ENCODE peak calls at places on chromosomes 13 and 19, in eight cellular contexts. One of them, this sample, is unnamed.

GRCh38 chr13:22744688-22745452 is 435.9 kb upstream of the SGCG start:
- DNase-seq in fibroblast of the aortic adventitia: no peak
- DNase-seq in AG09319: no peak
- DNase-seq in astrocyte of the spinal cord: no peak
- DNase-seq in thoracic aorta: no peak
- DNase-seq in upper lobe of left lung: peak
- DNase-seq in mucosa of descending colon: no peak
- DNase-seq in foreskin fibroblast: no peak
- DNase-seq in this sample: no peak

GRCh38 chr13:74316531-74316930 is 182.3 kb upstream of the KLF12 start:
- DNase-seq in fibroblast of the aortic adventitia: no peak
- DNase-seq in AG09319: no peak
- DNase-seq in astrocyte of the spinal cord: no peak
- DNase-seq in thoracic aorta: no peak
- DNase-seq in upper lobe of left lung: no peak
- DNase-seq in mucosa of descending colon: no peak
- DNase-seq in foreskin fibroblast: no peak
- DNase-seq in this sample: no peak

GRCh38 chr13:43054803-43055802 is 31.7 kb downstream of the DNAJC15 start:
- DNase-seq in fibroblast of the aortic adventitia: peak
- DNase-seq in AG09319: no peak
- DNase-seq in astrocyte of the spinal cord: peak
- DNase-seq in thoracic aorta: no peak
- DNase-seq in upper lobe of left lung: no peak
- DNase-seq in mucosa of descending colon: peak
- DNase-seq in foreskin fibroblast: peak
- DNase-seq in this sample: peak

GRCh38 chr19:1274852-1275259 is 474 bp upstream of the FAM174C start:
- DNase-seq in fibroblast of the aortic adventitia: no peak
- DNase-seq in AG09319: no peak
- DNase-seq in astrocyte of the spinal cord: no peak
- DNase-seq in thoracic aorta: no peak
- DNase-seq in upper lobe of left lung: no peak
- DNase-seq in mucosa of descending colon: no peak
- DNase-seq in foreskin fibroblast: peak
- DNase-seq in this sample: no peak

GRCh38 chr13:30734434-30734833 is 909 bp upstream of the ALOX5AP start:
- DNase-seq in fibroblast of the aortic adventitia: peak
- DNase-seq in AG09319: no peak
- DNase-seq in astrocyte of the spinal cord: peak
- DNase-seq in thoracic aorta: no peak
- DNase-seq in upper lobe of left lung: no peak
- DNase-seq in mucosa of descending colon: no peak
- DNase-seq in foreskin fibroblast: peak
- DNase-seq in this sample: no peak

GRCh38 chr19:48807590-48808308 is 3.1 kb downstream of the BCAT2 start:
- DNase-seq in fibroblast of the aortic adventitia: no peak
- DNase-seq in AG09319: no peak
- DNase-seq in astrocyte of the spinal cord: no peak
- DNase-seq in thoracic aorta: no peak
- DNase-seq in upper lobe of left lung: peak
- DNase-seq in mucosa of descending colon: peak
- DNase-seq in foreskin fibroblast: no peak
- DNase-seq in this sample: peak

GRCh38 chr19:6811378-6811777 is 38.9 kb downstream of the VAV1 start:
- DNase-seq in fibroblast of the aortic adventitia: no peak
- DNase-seq in AG09319: no peak
- DNase-seq in astrocyte of the spinal cord: no peak
- DNase-seq in thoracic aorta: no peak
- DNase-seq in upper lobe of left lung: no peak
- DNase-seq in mucosa of descending colon: no peak
- DNase-seq in foreskin fibroblast: no peak
- DNase-seq in this sample: no peak

GRCh38 chr13:20441879-20442278 is 83.8 kb downstream of the CRYL1 start:
- DNase-seq in fibroblast of the aortic adventitia: peak
- DNase-seq in AG09319: no peak
- DNase-seq in astrocyte of the spinal cord: peak
- DNase-seq in thoracic aorta: no peak
- DNase-seq in upper lobe of left lung: no peak
- DNase-seq in mucosa of descending colon: no peak
- DNase-seq in foreskin fibroblast: peak
- DNase-seq in this sample: no peak

GRCh38 chr19:43726736-43727592 is 11.1 kb downstream of the IRGC start:
- DNase-seq in fibroblast of the aortic adventitia: peak
- DNase-seq in AG09319: no peak
- DNase-seq in astrocyte of the spinal cord: no peak
- DNase-seq in thoracic aorta: no peak
- DNase-seq in upper lobe of left lung: no peak
- DNase-seq in mucosa of descending colon: no peak
- DNase-seq in foreskin fibroblast: peak
- DNase-seq in this sample: no peak

GRCh38 chr19:14198384-14199376 is 7.3 kb downstream of the ADGRL1 start:
- DNase-seq in fibroblast of the aortic adventitia: no peak
- DNase-seq in AG09319: no peak
- DNase-seq in astrocyte of the spinal cord: no peak
- DNase-seq in thoracic aorta: no peak
- DNase-seq in upper lobe of left lung: no peak
- DNase-seq in mucosa of descending colon: no peak
- DNase-seq in foreskin fibroblast: peak
- DNase-seq in this sample: no peak
- TF ChIP-seq CTCF in fibroblast of the aortic adventitia: peak
- TF ChIP-seq CTCF in AG09319: no peak
- TF ChIP-seq CTCF in astrocyte of the spinal cord: no peak
- TF ChIP-seq CTCF in thoracic aorta: no peak
- TF ChIP-seq CTCF in upper lobe of left lung: no peak
- TF ChIP-seq CTCF in mucosa of descending colon: no peak
- TF ChIP-seq CTCF in foreskin fibroblast: no peak
- TF ChIP-seq CTCF in this sample: no peak

GRCh38 chr19:50796128-50796633 is 6.0 kb downstream of the ACP4 start:
- DNase-seq in fibroblast of the aortic adventitia: no peak
- DNase-seq in AG09319: no peak
- DNase-seq in astrocyte of the spinal cord: no peak
- DNase-seq in thoracic aorta: no peak
- DNase-seq in upper lobe of left lung: no peak
- DNase-seq in mucosa of descending colon: no peak
- DNase-seq in foreskin fibroblast: peak
- DNase-seq in this sample: no peak
- TF ChIP-seq CTCF in fibroblast of the aortic adventitia: no peak
- TF ChIP-seq CTCF in AG09319: no peak
- TF ChIP-seq CTCF in astrocyte of the spinal cord: no peak
- TF ChIP-seq CTCF in thoracic aorta: no peak
- TF ChIP-seq CTCF in upper lobe of left lung: no peak
- TF ChIP-seq CTCF in mucosa of descending colon: no peak
- TF ChIP-seq CTCF in foreskin fibroblast: no peak
- TF ChIP-seq CTCF in this sample: no peak

DNA sequence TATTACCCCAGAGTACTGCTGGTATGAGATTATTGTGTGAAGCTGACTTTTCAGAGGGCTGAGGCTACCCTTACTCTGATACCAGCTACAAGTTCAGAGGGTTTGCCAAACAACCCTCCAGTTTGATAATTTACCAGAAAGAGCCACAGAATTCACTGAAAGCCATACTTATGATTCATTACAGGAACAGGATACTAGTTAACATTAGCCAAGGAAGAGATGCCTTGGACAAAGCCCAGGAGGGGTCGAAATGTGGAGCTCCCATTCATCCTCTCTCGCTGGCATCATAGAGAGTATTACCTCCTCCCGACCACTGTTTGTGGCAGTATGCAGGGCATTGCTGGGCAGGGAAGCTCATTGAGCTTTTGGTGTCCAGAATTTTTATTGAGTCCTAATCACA is 364.3 kb downstream of the KCNRG start:
- DNase-seq in fibroblast of the aortic adventitia: no peak
- DNase-seq in AG09319: no peak
- DNase-seq in astrocyte of the spinal cord: no peak
- DNase-seq in thoracic aorta: no peak
- DNase-seq in upper lobe of left lung: no peak
- DNase-seq in mucosa of descending colon: no peak
- DNase-seq in foreskin fibroblast: peak
- DNase-seq in this sample: no peak
- TF ChIP-seq CTCF in fibroblast of the aortic adventitia: no peak
- TF ChIP-seq CTCF in AG09319: no peak
- TF ChIP-seq CTCF in astrocyte of the spinal cord: no peak
- TF ChIP-seq CTCF in thoracic aorta: no peak
- TF ChIP-seq CTCF in upper lobe of left lung: no peak
- TF ChIP-seq CTCF in mucosa of descending colon: no peak
- TF ChIP-seq CTCF in foreskin fibroblast: no peak
- TF ChIP-seq CTCF in this sample: no peak

GRCh38 chr19:4802711-4803110 is 11.2 kb downstream of the FEM1A start:
- DNase-seq in fibroblast of the aortic adventitia: no peak
- DNase-seq in AG09319: no peak
- DNase-seq in astrocyte of the spinal cord: no peak
- DNase-seq in thoracic aorta: no peak
- DNase-seq in upper lobe of left lung: no peak
- DNase-seq in mucosa of descending colon: no peak
- DNase-seq in foreskin fibroblast: no peak
- DNase-seq in this sample: no peak

GRCh38 chr19:4806384-4806783 is 14.8 kb downstream of the FEM1A start:
- DNase-seq in fibroblast of the aortic adventitia: no peak
- DNase-seq in AG09319: no peak
- DNase-seq in astrocyte of the spinal cord: no peak
- DNase-seq in thoracic aorta: no peak
- DNase-seq in upper lobe of left lung: no peak
- DNase-seq in mucosa of descending colon: no peak
- DNase-seq in foreskin fibroblast: no peak
- DNase-seq in this sample: no peak

GRCh38 chr19:4811328-4812131 is 20.0 kb downstream of the TICAM1 start:
- DNase-seq in fibroblast of the aortic adventitia: peak
- DNase-seq in AG09319: no peak
- DNase-seq in astrocyte of the spinal cord: peak
- DNase-seq in thoracic aorta: peak
- DNase-seq in upper lobe of left lung: peak
- DNase-seq in mucosa of descending colon: peak
- DNase-seq in foreskin fibroblast: peak
- DNase-seq in this sample: peak

GRCh38 chr19:4803736-4804695 is 12.5 kb downstream of the FEM1A start:
- DNase-seq in fibroblast of the aortic adventitia: peak
- DNase-seq in AG09319: no peak
- DNase-seq in astrocyte of the spinal cord: peak
- DNase-seq in thoracic aorta: no peak
- DNase-seq in upper lobe of left lung: peak
- DNase-seq in mucosa of descending colon: peak
- DNase-seq in foreskin fibroblast: peak
- DNase-seq in this sample: peak

GRCh38 chr19:4807188-4807587 is 15.7 kb downstream of the FEM1A start:
- DNase-seq in fibroblast of the aortic adventitia: no peak
- DNase-seq in AG09319: no peak
- DNase-seq in astrocyte of the spinal cord: no peak
- DNase-seq in thoracic aorta: no peak
- DNase-seq in upper lobe of left lung: no peak
- DNase-seq in mucosa of descending colon: no peak
- DNase-seq in foreskin fibroblast: no peak
- DNase-seq in this sample: no peak
- TF ChIP-seq CTCF in fibroblast of the aortic adventitia: no peak
- TF ChIP-seq CTCF in AG09319: no peak
- TF ChIP-seq CTCF in astrocyte of the spinal cord: no peak
- TF ChIP-seq CTCF in thoracic aorta: no peak
- TF ChIP-seq CTCF in upper lobe of left lung: no peak
- TF ChIP-seq CTCF in mucosa of descending colon: no peak
- TF ChIP-seq CTCF in foreskin fibroblast: no peak
- TF ChIP-seq CTCF in this sample: no peak

GRCh38 chr13:64470751-64471150 is 2759.4 kb downstream of the PCDH9 start:
- DNase-seq in fibroblast of the aortic adventitia: no peak
- DNase-seq in AG09319: no peak
- DNase-seq in astrocyte of the spinal cord: no peak
- DNase-seq in thoracic aorta: no peak
- DNase-seq in upper lobe of left lung: no peak
- DNase-seq in mucosa of descending colon: no peak
- DNase-seq in foreskin fibroblast: no peak
- DNase-seq in this sample: no peak

DNA sequence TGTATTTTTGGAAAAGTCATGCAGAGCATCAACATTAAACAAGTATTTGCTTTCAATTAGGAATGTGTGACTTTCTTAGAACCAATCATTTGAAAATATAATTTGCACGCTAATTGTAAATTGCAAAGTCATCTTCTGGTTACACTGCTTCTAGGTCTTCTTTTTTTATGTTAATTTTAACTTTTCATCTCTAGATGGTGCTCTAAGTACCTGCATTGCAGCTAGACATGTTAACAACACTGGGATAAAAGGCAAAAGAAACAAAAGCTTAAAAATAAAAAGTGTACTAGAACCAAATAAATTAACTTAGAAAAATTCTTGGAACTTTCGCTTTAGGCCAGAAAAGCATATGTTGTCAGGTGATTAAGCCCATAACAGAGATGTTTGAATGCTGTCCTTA is 2758.2 kb downstream of the PCDH9 start:
- DNase-seq in fibroblast of the aortic adventitia: peak
- DNase-seq in AG09319: no peak
- DNase-seq in astrocyte of the spinal cord: peak
- DNase-seq in thoracic aorta: no peak
- DNase-seq in upper lobe of left lung: no peak
- DNase-seq in mucosa of descending colon: no peak
- DNase-seq in foreskin fibroblast: peak
- DNase-seq in this sample: no peak
- TF ChIP-seq CTCF in fibroblast of the aortic adventitia: peak
- TF ChIP-seq CTCF in AG09319: peak
- TF ChIP-seq CTCF in astrocyte of the spinal cord: peak
- TF ChIP-seq CTCF in thoracic aorta: peak
- TF ChIP-seq CTCF in upper lobe of left lung: no peak
- TF ChIP-seq CTCF in mucosa of descending colon: no peak
- TF ChIP-seq CTCF in foreskin fibroblast: peak
- TF ChIP-seq CTCF in this sample: no peak

GRCh38 chr19:23436944-23437343 is 41.7 kb upstream of the ZNF91 start:
- DNase-seq in fibroblast of the aortic adventitia: no peak
- DNase-seq in AG09319: no peak
- DNase-seq in astrocyte of the spinal cord: no peak
- DNase-seq in thoracic aorta: no peak
- DNase-seq in upper lobe of left lung: no peak
- DNase-seq in mucosa of descending colon: no peak
- DNase-seq in foreskin fibroblast: no peak
- DNase-seq in this sample: no peak
- TF ChIP-seq CTCF in fibroblast of the aortic adventitia: peak
- TF ChIP-seq CTCF in AG09319: no peak
- TF ChIP-seq CTCF in astrocyte of the spinal cord: peak
- TF ChIP-seq CTCF in thoracic aorta: no peak
- TF ChIP-seq CTCF in upper lobe of left lung: no peak
- TF ChIP-seq CTCF in mucosa of descending colon: no peak
- TF ChIP-seq CTCF in foreskin fibroblast: peak
- TF ChIP-seq CTCF in this sample: no peak

This sample was measured in nephron progenitor cell.